ENCODE peak calls at places on chromosomes 1 and 21, in eight cellular contexts. One of them, this sample, is unnamed.

GRCh38 chr1:209443975-209444651 is 139.4 kb upstream of the CAMK1G start:
- DNase-seq in psoas muscle: no peak
- DNase-seq in stimulated activated naive CD4-positive, alpha-beta T cell treated with Interleukin-2 at 50 U/mL for 16 hours: no peak
- DNase-seq in upper lobe of right lung: no peak
- DNase-seq in aorta: no peak
- DNase-seq in NCI-H1105: no peak
- DNase-seq in M059J: no peak
- DNase-seq in iris pigment epithelial cell: no peak
- DNase-seq in this sample: no peak

GRCh38 chr21:37710555-37711293 is 205.5 kb downstream of the KCNJ6 start:
- DNase-seq in psoas muscle: no peak
- DNase-seq in stimulated activated naive CD4-positive, alpha-beta T cell treated with Interleukin-2 at 50 U/mL for 16 hours: no peak
- DNase-seq in upper lobe of right lung: no peak
- DNase-seq in aorta: no peak
- DNase-seq in NCI-H1105: peak; percentile 91
- DNase-seq in M059J: peak; percentile 35
- DNase-seq in iris pigment epithelial cell: peak; percentile 11
- DNase-seq in this sample: no peak

GRCh38 chr1:151384584-151384983 is 12.1 kb upstream of the SELENBP1 start:
- DNase-seq in psoas muscle: no peak
- DNase-seq in stimulated activated naive CD4-positive, alpha-beta T cell treated with Interleukin-2 at 50 U/mL for 16 hours: no peak
- DNase-seq in upper lobe of right lung: no peak
- DNase-seq in aorta: no peak
- DNase-seq in NCI-H1105: no peak
- DNase-seq in M059J: no peak
- DNase-seq in iris pigment epithelial cell: no peak
- DNase-seq in this sample: no peak

GRCh38 chr1:93021539-93022134 is 57.4 kb upstream of the MTF2 start:
- DNase-seq in psoas muscle: no peak
- DNase-seq in stimulated activated naive CD4-positive, alpha-beta T cell treated with Interleukin-2 at 50 U/mL for 16 hours: no peak
- DNase-seq in upper lobe of right lung: no peak
- DNase-seq in aorta: no peak
- DNase-seq in NCI-H1105: peak; percentile 40
- DNase-seq in M059J: peak; percentile 56
- DNase-seq in iris pigment epithelial cell: peak; percentile 51
- DNase-seq in this sample: peak; percentile 51

GRCh38 chr21:25878334-25878733 is 143.6 kb downstream of the GABPA start:
- DNase-seq in psoas muscle: no peak
- DNase-seq in stimulated activated naive CD4-positive, alpha-beta T cell treated with Interleukin-2 at 50 U/mL for 16 hours: no peak
- DNase-seq in upper lobe of right lung: no peak
- DNase-seq in aorta: no peak
- DNase-seq in NCI-H1105: no peak
- DNase-seq in M059J: peak; percentile 48
- DNase-seq in iris pigment epithelial cell: peak; percentile 32
- DNase-seq in this sample: no peak

GRCh38 chr1:164682570-164682969 is 123.6 kb downstream of the PBX1 start:
- DNase-seq in psoas muscle: no peak
- DNase-seq in stimulated activated naive CD4-positive, alpha-beta T cell treated with Interleukin-2 at 50 U/mL for 16 hours: no peak
- DNase-seq in upper lobe of right lung: no peak
- DNase-seq in aorta: no peak
- DNase-seq in NCI-H1105: no peak
- DNase-seq in M059J: no peak
- DNase-seq in iris pigment epithelial cell: no peak
- DNase-seq in this sample: no peak

GRCh38 chr1:205294175-205294913 is 27.2 kb downstream of the NUAK2 start:
- DNase-seq in psoas muscle: no peak
- DNase-seq in stimulated activated naive CD4-positive, alpha-beta T cell treated with Interleukin-2 at 50 U/mL for 16 hours: no peak
- DNase-seq in upper lobe of right lung: no peak
- DNase-seq in aorta: no peak
- DNase-seq in NCI-H1105: no peak
- DNase-seq in M059J: peak; percentile 96
- DNase-seq in iris pigment epithelial cell: peak; percentile 72
- DNase-seq in this sample: no peak

GRCh38 chr1:228352677-228353481 is 53.8 kb downstream of the TRIM11 start:
- DNase-seq in psoas muscle: peak; percentile 54
- DNase-seq in stimulated activated naive CD4-positive, alpha-beta T cell treated with Interleukin-2 at 50 U/mL for 16 hours: no peak
- DNase-seq in upper lobe of right lung: no peak
- DNase-seq in aorta: peak; percentile 44
- DNase-seq in NCI-H1105: no peak
- DNase-seq in M059J: no peak
- DNase-seq in iris pigment epithelial cell: no peak
- DNase-seq in this sample: no peak

GRCh38 chr1:26744075-26744958 is 43.4 kb upstream of the PIGV start:
- DNase-seq in psoas muscle: peak; percentile 76
- DNase-seq in stimulated activated naive CD4-positive, alpha-beta T cell treated with Interleukin-2 at 50 U/mL for 16 hours: peak; percentile 76
- DNase-seq in upper lobe of right lung: peak; percentile 74
- DNase-seq in aorta: peak; percentile 90
- DNase-seq in NCI-H1105: no peak
- DNase-seq in M059J: peak; percentile 95
- DNase-seq in iris pigment epithelial cell: peak; percentile 96
- DNase-seq in this sample: peak; percentile 77

GRCh38 chr1:207103892-207104373 is at the start of gene C4BPA:
- DNase-seq in psoas muscle: no peak
- DNase-seq in stimulated activated naive CD4-positive, alpha-beta T cell treated with Interleukin-2 at 50 U/mL for 16 hours: no peak
- DNase-seq in upper lobe of right lung: no peak
- DNase-seq in aorta: no peak
- DNase-seq in NCI-H1105: no peak
- DNase-seq in M059J: peak; percentile 36
- DNase-seq in iris pigment epithelial cell: peak; percentile 67
- DNase-seq in this sample: no peak

GRCh38 chr1:153253693-153254092 is 5.8 kb upstream of the LORICRIN start:
- DNase-seq in psoas muscle: no peak
- DNase-seq in stimulated activated naive CD4-positive, alpha-beta T cell treated with Interleukin-2 at 50 U/mL for 16 hours: no peak
- DNase-seq in upper lobe of right lung: no peak
- DNase-seq in aorta: no peak
- DNase-seq in NCI-H1105: no peak
- DNase-seq in M059J: no peak
- DNase-seq in iris pigment epithelial cell: no peak
- DNase-seq in this sample: no peak

GRCh38 chr1:110620250-110620615 is 14.1 kb upstream of the KCNA2 start:
- DNase-seq in psoas muscle: no peak
- DNase-seq in stimulated activated naive CD4-positive, alpha-beta T cell treated with Interleukin-2 at 50 U/mL for 16 hours: no peak
- DNase-seq in upper lobe of right lung: no peak
- DNase-seq in aorta: no peak
- DNase-seq in NCI-H1105: peak; percentile 57
- DNase-seq in M059J: no peak
- DNase-seq in iris pigment epithelial cell: no peak
- DNase-seq in this sample: no peak

GRCh38 chr1:198232407-198232806 is 75.6 kb downstream of the NEK7 start:
- DNase-seq in psoas muscle: no peak
- DNase-seq in stimulated activated naive CD4-positive, alpha-beta T cell treated with Interleukin-2 at 50 U/mL for 16 hours: no peak
- DNase-seq in upper lobe of right lung: no peak
- DNase-seq in aorta: no peak
- DNase-seq in NCI-H1105: no peak
- DNase-seq in M059J: no peak
- DNase-seq in iris pigment epithelial cell: no peak
- DNase-seq in this sample: no peak

GRCh38 chr1:184686540-184686939 is 68.1 kb downstream of the EDEM3 start:
- DNase-seq in psoas muscle: no peak
- DNase-seq in stimulated activated naive CD4-positive, alpha-beta T cell treated with Interleukin-2 at 50 U/mL for 16 hours: no peak
- DNase-seq in upper lobe of right lung: no peak
- DNase-seq in aorta: peak; percentile 65
- DNase-seq in NCI-H1105: no peak
- DNase-seq in M059J: no peak
- DNase-seq in iris pigment epithelial cell: peak; percentile 55
- DNase-seq in this sample: no peak

GRCh38 chr1:33119532-33120217 is 38.7 kb downstream of the AZIN2 start:
- DNase-seq in psoas muscle: no peak
- DNase-seq in stimulated activated naive CD4-positive, alpha-beta T cell treated with Interleukin-2 at 50 U/mL for 16 hours: no peak
- DNase-seq in upper lobe of right lung: no peak
- DNase-seq in aorta: no peak
- DNase-seq in NCI-H1105: no peak
- DNase-seq in M059J: no peak
- DNase-seq in iris pigment epithelial cell: peak; percentile 41
- DNase-seq in this sample: no peak

GRCh38 chr1:3452866-3453175 is 1.6 kb upstream of the ARHGEF16 start:
- DNase-seq in psoas muscle: no peak
- DNase-seq in stimulated activated naive CD4-positive, alpha-beta T cell treated with Interleukin-2 at 50 U/mL for 16 hours: no peak
- DNase-seq in upper lobe of right lung: no peak
- DNase-seq in aorta: no peak
- DNase-seq in NCI-H1105: no peak
- DNase-seq in M059J: no peak
- DNase-seq in iris pigment epithelial cell: no peak
- DNase-seq in this sample: no peak

GRCh38 chr1:93399781-93400180 is 48.1 kb upstream of the FNBP1L start:
- DNase-seq in psoas muscle: no peak
- DNase-seq in stimulated activated naive CD4-positive, alpha-beta T cell treated with Interleukin-2 at 50 U/mL for 16 hours: no peak
- DNase-seq in upper lobe of right lung: no peak
- DNase-seq in aorta: no peak
- DNase-seq in NCI-H1105: no peak
- DNase-seq in M059J: no peak
- DNase-seq in iris pigment epithelial cell: no peak
- DNase-seq in this sample: no peak

GRCh38 chr21:45704311-45705108 is 61.0 kb downstream of the PCBP3 start:
- DNase-seq in psoas muscle: no peak
- DNase-seq in stimulated activated naive CD4-positive, alpha-beta T cell treated with Interleukin-2 at 50 U/mL for 16 hours: no peak
- DNase-seq in upper lobe of right lung: no peak
- DNase-seq in aorta: no peak
- DNase-seq in NCI-H1105: no peak
- DNase-seq in M059J: no peak
- DNase-seq in iris pigment epithelial cell: no peak
- DNase-seq in this sample: no peak

GRCh38 chr1:3174487-3175247 is 105.7 kb downstream of the PRDM16 start:
- DNase-seq in psoas muscle: peak; percentile 84
- DNase-seq in stimulated activated naive CD4-positive, alpha-beta T cell treated with Interleukin-2 at 50 U/mL for 16 hours: no peak
- DNase-seq in upper lobe of right lung: peak; percentile 85
- DNase-seq in aorta: peak; percentile 91
- DNase-seq in NCI-H1105: no peak
- DNase-seq in M059J: peak; percentile 63
- DNase-seq in iris pigment epithelial cell: peak; percentile 65
- DNase-seq in this sample: no peak

GRCh38 chr1:187257476-187257875 is 428.7 kb downstream of the PLA2G4A start:
- DNase-seq in psoas muscle: no peak
- DNase-seq in stimulated activated naive CD4-positive, alpha-beta T cell treated with Interleukin-2 at 50 U/mL for 16 hours: no peak
- DNase-seq in upper lobe of right lung: no peak
- DNase-seq in aorta: no peak
- DNase-seq in NCI-H1105: no peak
- DNase-seq in M059J: no peak
- DNase-seq in iris pigment epithelial cell: no peak
- DNase-seq in this sample: no peak

GRCh38 chr1:42484382-42484781 is 21.3 kb downstream of the CCDC30 start:
- DNase-seq in psoas muscle: no peak
- DNase-seq in stimulated activated naive CD4-positive, alpha-beta T cell treated with Interleukin-2 at 50 U/mL for 16 hours: no peak
- DNase-seq in upper lobe of right lung: no peak
- DNase-seq in aorta: no peak
- DNase-seq in NCI-H1105: no peak
- DNase-seq in M059J: peak; percentile 77
- DNase-seq in iris pigment epithelial cell: peak; percentile 94
- DNase-seq in this sample: no peak

GRCh38 chr1:103120981-103121380 is 12.7 kb upstream of the COL11A1 start:
- DNase-seq in psoas muscle: no peak
- DNase-seq in stimulated activated naive CD4-positive, alpha-beta T cell treated with Interleukin-2 at 50 U/mL for 16 hours: no peak
- DNase-seq in upper lobe of right lung: no peak
- DNase-seq in aorta: no peak
- DNase-seq in NCI-H1105: no peak
- DNase-seq in M059J: no peak
- DNase-seq in iris pigment epithelial cell: no peak
- DNase-seq in this sample: no peak

This sample was measured in naive B cell.